ENCODE peak calls at places on chromosomes 1 and 21, in ten cellular contexts. M is adrenal gland, N is sigmoid colon, L is IMR-90, C is stomach, R is A549, K is spleen, S is uterus, G is H1, J is endothelial cell of umbilical vein. V is an unnamed sample.
A peak's percentile ranks its signal among the peaks of the same experiment; 100 is the strongest.

GRCh38 chr1:63780541-63780940 is 6.7 kb downstream of the ROR1 start:
- DNase-seq in M (no peak), N (no peak), L (no peak), C (no peak), R (no peak), K (no peak), S (no peak), G (no peak), J (no peak), V (no peak)

GRCh38 chr1:186738896-186739295 is 58.7 kb upstream of the PTGS2 start:
- DNase-seq in M (no peak), N (no peak), L (no peak), C (no peak), R (no peak), K (no peak), S (no peak), G (no peak), J (no peak), V (no peak)

GRCh38 chr1:153390938-153391710 is at the start of gene S100A8:
- DNase-seq in M (peak; percentile 67), N (peak; percentile 74), L (no peak), C (peak; percentile 48), R (no peak), K (peak; percentile 91), S (no peak), G (no peak), J (no peak), V (peak; percentile 63)

GRCh38 chr1:1058921-1059493 is 15.1 kb downstream of the RNF223 start:
- DNase-seq in M (no peak), N (no peak), L (no peak), C (no peak), R (no peak), K (peak; percentile 85), S (no peak), G (peak; percentile 76), J (peak; percentile 5), V (no peak)

GRCh38 chr1:151193856-151194255 is 3.9 kb upstream of the VPS72 start:
- DNase-seq in M (no peak), N (no peak), L (no peak), C (no peak), R (peak; percentile 44), K (no peak), S (no peak), G (no peak), J (no peak), V (no peak)

GRCh38 chr1:50967416-50968020 is 2.5 kb upstream of the CDKN2C start:
- DNase-seq in M (peak; percentile 40), N (no peak), L (no peak), C (no peak), R (no peak), K (no peak), S (no peak), G (no peak), J (peak; percentile 23), V (no peak)

GRCh38 chr1:119764220-119764619 is 4.5 kb downstream of the HMGCS2 start:
- DNase-seq in M (no peak), N (no peak), L (no peak), C (no peak), R (no peak), K (no peak), S (no peak), G (no peak), J (no peak), V (no peak)

GRCh38 chr1:12053752-12054548 is 9.2 kb upstream of the TNFRSF8 start:
- DNase-seq in M (no peak), N (no peak), L (peak; percentile 25), C (no peak), R (no peak), K (no peak), S (no peak), G (no peak), J (no peak), V (no peak)

GRCh38 chr1:203152158-203153034 is 23.2 kb downstream of the MYBPH start:
- DNase-seq in M (no peak), N (no peak), L (peak; percentile 49), C (no peak), R (no peak), K (no peak), S (no peak), G (no peak), J (peak; percentile 8), V (no peak)

GRCh38 chr1:115332813-115333608 is 5.0 kb downstream of the NGF start:
- DNase-seq in M (no peak), N (peak; percentile 82), L (peak; percentile 81), C (no peak), R (peak; percentile 19), K (no peak), S (peak; percentile 72), G (no peak), J (no peak), V (peak; percentile 85)

GRCh38 chr1:21115098-21115760 is 61.5 kb downstream of the EIF4G3 start:
- DNase-seq in M (no peak), N (no peak), L (no peak), C (no peak), R (peak; percentile 4), K (no peak), S (no peak), G (no peak), J (peak; percentile 94), V (no peak)

GRCh38 chr1:163673756-163674155 is 352.0 kb downstream of the NUF2 start:
- DNase-seq in M (peak; percentile 24), N (no peak), L (peak; percentile 23), C (no peak), R (no peak), K (no peak), S (peak; percentile 72), G (no peak), J (no peak), V (no peak)

GRCh38 chr1:160550572-160551034 is 27.5 kb upstream of the SLAMF6 start:
- DNase-seq in M (no peak), N (no peak), L (no peak), C (no peak), R (no peak), K (peak; percentile 83), S (no peak), G (peak; percentile 81), J (no peak), V (no peak)

GRCh38 chr21:31872452-31873274 is at the start of gene HUNK:
- DNase-seq in M (peak; percentile 4), N (no peak), L (peak; percentile 54), C (no peak), R (peak; percentile 28), K (peak; percentile 71), S (peak; percentile 34), G (no peak), J (no peak), V (peak; percentile 89)
- TF ChIP-seq POLR2A in M (no peak), N (no peak), L (no peak), C (no peak), R (no peak), K (no peak), S (no peak), G (no peak), J (no peak), V (no peak)

DNA sequence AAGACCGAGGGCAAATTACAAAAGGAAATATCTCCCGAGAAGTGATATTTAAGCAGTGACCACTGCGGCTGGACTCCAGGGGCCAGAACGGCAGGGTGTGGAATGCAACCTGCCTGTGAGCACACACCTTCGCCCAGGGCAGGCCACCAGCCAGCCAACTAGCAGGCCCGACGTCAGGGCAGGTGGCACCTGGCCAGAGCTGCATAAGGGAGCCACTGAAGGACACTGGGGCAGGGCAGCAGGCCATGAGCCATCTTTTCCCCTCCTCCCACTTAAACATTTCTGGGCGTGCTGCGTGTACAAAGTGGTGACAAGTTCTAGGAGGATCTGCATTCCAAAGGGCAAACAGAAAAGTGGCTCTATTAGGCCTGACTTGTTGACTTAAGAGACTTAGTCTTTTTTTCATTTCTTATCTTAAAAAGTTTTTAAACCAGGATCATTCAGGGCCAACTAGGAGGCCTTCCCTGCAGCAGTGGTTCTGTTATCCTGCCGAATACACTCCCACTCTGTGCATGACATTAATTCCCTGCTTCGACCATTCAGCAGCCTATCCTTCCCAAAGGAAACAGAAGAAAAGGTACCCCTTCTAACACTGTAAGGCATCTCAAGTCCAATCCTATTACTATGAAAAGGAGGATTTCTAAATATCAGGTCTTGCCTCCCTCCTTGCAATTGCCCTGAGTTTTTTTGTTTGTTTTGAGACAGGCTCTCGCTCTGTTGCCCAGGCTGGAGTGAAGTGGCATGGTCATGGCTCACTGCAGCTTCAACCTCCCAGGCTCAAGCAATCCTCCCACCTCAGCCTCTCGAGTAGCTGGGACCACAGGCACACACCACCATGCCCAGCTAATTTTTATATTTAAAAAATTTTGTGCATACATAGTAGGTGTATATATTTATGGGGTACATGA is 96.3 kb downstream of the BCAR3 start:
- DNase-seq in M (peak; percentile 96), N (peak; percentile 73), L (no peak), C (peak; percentile 99), R (peak; percentile 84), K (peak; percentile 67), S (no peak), G (no peak), J (no peak), V (peak; percentile 54)
- TF ChIP-seq POLR2A in M (peak; percentile 30), N (no peak), L (no peak), C (no peak), R (no peak), K (no peak), S (no peak), G (no peak), J (no peak), V (no peak)

GRCh38 chr21:42009018-42009830 is 936 bp downstream of the ZBTB21 start:
- DNase-seq in M (peak; percentile 90), N (peak; percentile 81), L (peak; percentile 81), C (peak; percentile 52), R (peak; percentile 40), K (peak; percentile 93), S (peak; percentile 50), G (peak; percentile 67), J (peak; percentile 69), V (peak; percentile 94)
- TF ChIP-seq POLR2A in M (peak; percentile 64), N (no peak), L (peak; percentile 51), C (no peak), R (no peak), K (no peak), S (no peak), G (no peak), J (no peak), V (no peak)

GRCh38 chr1:178933709-178934573 is 63.1 kb upstream of the ANGPTL1 start:
- DNase-seq in M (no peak), N (no peak), L (no peak), C (no peak), R (no peak), K (no peak), S (no peak), G (no peak), J (no peak), V (no peak)

GRCh38 chr1:178932966-178933603 is 62.2 kb upstream of the ANGPTL1 start:
- DNase-seq in M (no peak), N (peak; percentile 84), L (no peak), C (no peak), R (no peak), K (no peak), S (no peak), G (no peak), J (no peak), V (peak; percentile 54)

GRCh38 chr1:178935610-178936009 is 64.7 kb upstream of the ANGPTL1 start:
- DNase-seq in M (no peak), N (no peak), L (no peak), C (no peak), R (no peak), K (no peak), S (no peak), G (peak; percentile 14), J (no peak), V (peak; percentile 67)

GRCh38 chr1:178932552-178932906 is 61.7 kb upstream of the ANGPTL1 start:
- DNase-seq in M (no peak), N (peak; percentile 81), L (no peak), C (no peak), R (no peak), K (no peak), S (no peak), G (no peak), J (no peak), V (peak; percentile 76)

GRCh38 chr1:178934574-178934945 is 63.7 kb upstream of the ANGPTL1 start:
- DNase-seq in M (no peak), N (no peak), L (no peak), C (no peak), R (no peak), K (no peak), S (no peak), G (no peak), J (no peak), V (no peak)
- TF ChIP-seq POLR2A in M (no peak), N (no peak), L (no peak), C (no peak), R (no peak), K (no peak), S (no peak), G (no peak), J (no peak), V (no peak)

V was measured in lower leg skin.